ENCODE peak calls at places on chromosomes 3 and 15, in four cellular contexts. C is fibroblast of lung, D is GM06990, V is fibroblast of gingiva. E is an unnamed sample.

GRCh38 chr3:119891944-119892721 is 110.2 kb downstream of the NR1I2 start:
- DNase-seq in C (peak), V (peak), D (peak), E (peak)

GRCh38 chr3:45597581-45597980 is 3.0 kb downstream of the LIMD1 start:
- DNase-seq in V (no peak), C (no peak), D (no peak), E (no peak)

GRCh38 chr3:50189274-50189673 is 2.1 kb upstream of the GNAT1 start:
- DNase-seq in C (peak), D (no peak), V (peak), E (no peak)

GRCh38 chr15:35252351-35252865 is 167.3 kb upstream of the NANOGP8 start:
- DNase-seq in D (no peak), V (no peak), C (no peak), E (no peak)

GRCh38 chr3:2771193-2771592 is 339.0 kb downstream of the IL5RA start:
- DNase-seq in D (no peak), C (no peak), V (no peak), E (peak)

GRCh38 chr15:57138260-57138895 is 219.9 kb downstream of the TCF12 start:
- DNase-seq in D (no peak), V (peak), C (peak), E (no peak)

GRCh38 chr3:155946178-155946577 is 75.7 kb downstream of the GMPS start:
- DNase-seq in D (no peak), V (peak), C (peak), E (no peak)

GRCh38 chr15:23572844-23573243 is 7.4 kb downstream of the MKRN3 start:
- DNase-seq in C (no peak), V (no peak), D (no peak), E (no peak)

GRCh38 chr15:73897441-73898261 is 24.3 kb downstream of the TBC1D21 start:
- DNase-seq in C (peak), D (peak), V (peak), E (no peak)

GRCh38 chr15:38691365-38691764 is 126.8 kb upstream of the RASGRP1 start:
- DNase-seq in C (no peak), D (no peak), V (no peak), E (no peak)

GRCh38 chr3:152230367-152230766 is 38.4 kb upstream of the MBNL1 start:
- DNase-seq in V (no peak), D (no peak), C (no peak), E (no peak)

GRCh38 chr3:141257971-141258370 is 26.3 kb downstream of the PXYLP1 start:
- DNase-seq in C (no peak), D (no peak), V (no peak), E (no peak)

GRCh38 chr3:178705925-178706324 is 169.7 kb downstream of the KCNMB2 start:
- DNase-seq in D (no peak), V (peak), C (peak), E (no peak)

GRCh38 chr3:123678108-123678511 is 93.3 kb upstream of the HACD2 start:
- DNase-seq in D (no peak), V (peak), C (peak), E (no peak)

GRCh38 chr15:38558714-38559059 is 5.9 kb downstream of the RASGRP1 start:
- DNase-seq in C (peak), V (no peak), D (no peak), E (no peak)

GRCh38 chr3:153552887-153553604 is 391.0 kb downstream of the RAP2B start:
- DNase-seq in C (no peak), V (no peak), D (no peak), E (no peak)

GRCh38 chr3:182979103-182979697 is 1.1 kb downstream of the DCUN1D1 start:
- DNase-seq in V (no peak), C (no peak), D (no peak), E (no peak)

GRCh38 chr15:26758079-26758478 is 14.8 kb downstream of the GABRB3 start:
- DNase-seq in V (no peak), D (no peak), C (no peak), E (no peak)

GRCh38 chr3:146536681-146537080 is 7.7 kb downstream of the PLSCR1 start:
- DNase-seq in V (peak), C (no peak), D (no peak), E (no peak)

GRCh38 chr3:102132370-102132769 is 283.1 kb downstream of the NFKBIZ start:
- DNase-seq in C (peak), V (no peak), D (no peak), E (no peak)

GRCh38 chr3:16335364-16335763 is 70.4 kb downstream of the OXNAD1 start:
- DNase-seq in V (no peak), C (no peak), D (no peak), E (no peak)

GRCh38 chr3:108293858-108294257 is 2.5 kb upstream of the HHLA2 start:
- DNase-seq in D (peak), V (no peak), C (no peak), E (no peak)

GRCh38 chr15:29825205-29825604 is 2.9 kb upstream of the TJP1 start:
- DNase-seq in D (no peak), V (no peak), C (no peak), E (peak)

GRCh38 chr15:74422723-74423442 is 10.9 kb downstream of the SEMA7A start:
- DNase-seq in C (peak), V (peak), D (no peak), E (no peak)

GRCh38 chr15:38536201-38536676 is 28.4 kb downstream of the RASGRP1 start:
- DNase-seq in C (peak), V (peak), D (no peak), E (no peak)

GRCh38 chr3:77906102-77906709 is 866.3 kb downstream of the ROBO2 start:
- DNase-seq in C (no peak), V (no peak), D (no peak), E (no peak)

GRCh38 chr3:185149591-185149990 is 3.3 kb downstream of the C3orf70 start:
- DNase-seq in C (no peak), D (no peak), V (no peak), E (no peak)

GRCh38 chr3:18062289-18063025 is 320.0 kb upstream of the TBC1D5 start:
- DNase-seq in V (peak), D (no peak), C (peak), E (no peak)

GRCh38 chr3:126102011-126102410 is 18.1 kb upstream of the SLC41A3 start:
- DNase-seq in V (no peak), C (no peak), D (no peak), E (no peak)

GRCh38 chr3:42846682-42847522 is 28.8 kb downstream of the CYP8B1 start:
- DNase-seq in V (no peak), D (peak), C (no peak), E (no peak)

GRCh38 chr3:113140876-113141275 is 70.5 kb upstream of the BOC start:
- DNase-seq in V (no peak), C (no peak), D (no peak), E (no peak)

GRCh38 chr3:63970596-63971468 is 52.5 kb downstream of the PSMD6 start:
- DNase-seq in V (no peak), D (no peak), C (peak), E (no peak)

GRCh38 chr3:124643453-124643852 is 86.8 kb upstream of the UMPS start:
- DNase-seq in V (no peak), D (no peak), C (no peak), E (no peak)

GRCh38 chr3:124364230-124365022 is 365.8 kb upstream of the UMPS start:
- DNase-seq in V (no peak), D (no peak), C (peak), E (no peak)